ENCODE peak calls at places on chromosome 17, in eight cellular contexts. F, U, Y, S, Z, C, M and O are unnamed samples.

GRCh38 chr17:66526827-66527226 is 224.4 kb downstream of the PRKCA start:
- DNase-seq in F (no peak), U (no peak), Y (no peak), S (no peak), Z (no peak), C (no peak), M (no peak), O (no peak)

GRCh38 chr17:57803026-57803425 is 46.8 kb downstream of the MRPS23 start:
- DNase-seq in F (no peak), U (no peak), Y (no peak), S (no peak), Z (no peak), C (no peak), M (no peak), O (no peak)

GRCh38 chr17:76562734-76563148 is 22.9 kb downstream of the PRCD start:
- DNase-seq in F (no peak), U (no peak), Y (peak; percentile 46), S (no peak), Z (no peak), C (no peak), M (peak; percentile 81), O (no peak)

GRCh38 chr17:1203111-1203966 is 23.6 kb upstream of the ABR start:
- DNase-seq in F (no peak), U (peak; percentile 86), Y (peak; percentile 96), S (peak; percentile 49), Z (peak; percentile 63), C (peak; percentile 81), M (peak; percentile 56), O (no peak)

GRCh38 chr17:28427372-28427771 is 21.4 kb upstream of the SLC46A1 start:
- DNase-seq in F (no peak), U (no peak), Y (no peak), S (no peak), Z (no peak), C (no peak), M (no peak), O (no peak)

GRCh38 chr17:79600071-79600470 is 10.8 kb downstream of the RBFOX3 start:
- DNase-seq in F (no peak), U (no peak), Y (no peak), S (no peak), Z (no peak), C (no peak), M (no peak), O (no peak)

GRCh38 chr17:82367724-82368524 is 3.6 kb upstream of the UTS2R start:
- DNase-seq in F (no peak), U (no peak), Y (peak; percentile 91), S (no peak), Z (no peak), C (no peak), M (peak; percentile 29), O (no peak)

GRCh38 chr17:49132699-49133364 is at the start of gene B4GALNT2:
- DNase-seq in F (no peak), U (peak; percentile 60), Y (no peak), S (no peak), Z (no peak), C (no peak), M (peak; percentile 49), O (no peak)

GRCh38 chr17:17034028-17034427 is 8.2 kb upstream of the MPRIP start:
- DNase-seq in F (no peak), U (no peak), Y (no peak), S (no peak), Z (no peak), C (no peak), M (no peak), O (no peak)

GRCh38 chr17:17032131-17032692 is 10.0 kb upstream of the MPRIP start:
- DNase-seq in F (no peak), U (peak; percentile 69), Y (no peak), S (no peak), Z (peak; percentile 57), C (no peak), M (peak; percentile 95), O (peak; percentile 87)

GRCh38 chr17:17035490-17035889 is 6.8 kb upstream of the MPRIP start:
- DNase-seq in F (no peak), U (no peak), Y (no peak), S (no peak), Z (no peak), C (no peak), M (no peak), O (no peak)

GRCh38 chr17:17034496-17035066 is 7.7 kb upstream of the MPRIP start:
- DNase-seq in F (no peak), U (no peak), Y (no peak), S (no peak), Z (no peak), C (no peak), M (no peak), O (no peak)

DNA sequence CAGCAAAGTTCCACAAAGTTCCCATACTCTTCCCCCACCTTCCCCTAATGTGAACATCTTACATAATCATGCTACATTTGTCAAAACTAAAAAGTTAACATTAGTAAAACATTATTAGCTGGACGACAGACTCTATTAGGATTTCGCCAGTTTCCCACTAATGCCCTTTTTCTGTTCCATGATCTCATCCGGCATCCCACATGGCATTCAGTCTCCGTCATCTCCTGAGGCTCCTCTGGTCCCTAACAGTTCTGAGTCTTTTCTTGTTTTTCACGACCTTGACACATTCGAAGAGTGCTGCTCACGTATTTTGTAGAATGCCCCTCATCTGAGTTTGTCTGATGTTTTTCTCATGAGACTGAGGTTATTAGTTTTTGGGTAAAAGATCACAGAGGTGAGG is 8.8 kb upstream of the MPRIP start:
- DNase-seq in F (no peak), U (no peak), Y (no peak), S (no peak), Z (no peak), C (no peak), M (no peak), O (no peak)
- H3K4me1 ChIP-seq in F (peaks cover 43% of the 10 kb centered on the region), U (peaks cover 37% of the 10 kb centered on the region), Y (peaks cover 29% of the 10 kb centered on the region), S (no peaks in the 10 kb centered on the region), Z (peaks cover 45% of the 10 kb centered on the region), C (peaks cover 20% of the 10 kb centered on the region), M (peaks cover 53% of the 10 kb centered on the region), O (peaks cover 9% of the 10 kb centered on the region)

DNA sequence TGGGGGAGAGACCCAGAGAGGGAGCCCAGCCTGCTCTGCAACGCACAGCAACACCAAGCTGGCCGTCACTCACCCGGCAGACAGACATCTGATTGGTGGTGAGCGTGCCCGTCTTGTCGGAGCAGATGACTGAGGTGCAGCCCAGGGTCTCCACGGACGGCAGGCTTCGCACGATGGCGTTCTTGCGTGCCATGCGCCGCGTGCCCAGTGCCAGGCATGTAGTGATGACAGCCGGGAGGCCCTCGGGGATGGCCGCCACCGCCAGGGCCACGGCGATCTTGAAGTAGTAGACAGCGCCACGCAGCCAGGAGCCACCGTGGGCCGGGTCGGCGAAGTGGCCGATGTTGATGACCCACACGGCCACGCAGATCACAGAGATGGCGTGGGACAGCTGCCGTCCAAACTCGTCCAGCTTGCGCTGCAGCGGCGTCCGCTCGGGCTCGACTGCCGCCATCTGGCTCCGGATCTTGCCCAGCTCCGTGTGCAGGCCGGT is 16.9 kb downstream of the ATP2A3 start:
- DNase-seq in F (no peak), U (no peak), Y (no peak), S (no peak), Z (no peak), C (no peak), M (no peak), O (no peak)
- H3K27ac ChIP-seq in F (no peak overlapping the region), U (no peak overlapping the region), Y (no peak overlapping the region), S (no peak overlapping the region), Z (no peak overlapping the region), C (no peak overlapping the region), M (no peak overlapping the region), O (no peak overlapping the region)

GRCh38 chr17:37821025-37821713 is 76.3 kb upstream of the HNF1B start:
- DNase-seq in F (no peak), U (no peak), Y (no peak), S (no peak), Z (no peak), C (no peak), M (peak; percentile 21), O (no peak)

GRCh38 chr17:37826497-37827115 is 81.7 kb upstream of the HNF1B start:
- DNase-seq in F (no peak), U (no peak), Y (no peak), S (no peak), Z (peak; percentile 36), C (peak; percentile 63), M (no peak), O (no peak)

GRCh38 chr17:37825851-37826250 is 81.0 kb upstream of the HNF1B start:
- DNase-seq in F (no peak), U (no peak), Y (no peak), S (no peak), Z (no peak), C (no peak), M (no peak), O (no peak)

GRCh38 chr17:37827905-37828304 is 83.0 kb upstream of the HNF1B start:
- DNase-seq in F (no peak), U (no peak), Y (no peak), S (no peak), Z (no peak), C (no peak), M (no peak), O (no peak)

DNA sequence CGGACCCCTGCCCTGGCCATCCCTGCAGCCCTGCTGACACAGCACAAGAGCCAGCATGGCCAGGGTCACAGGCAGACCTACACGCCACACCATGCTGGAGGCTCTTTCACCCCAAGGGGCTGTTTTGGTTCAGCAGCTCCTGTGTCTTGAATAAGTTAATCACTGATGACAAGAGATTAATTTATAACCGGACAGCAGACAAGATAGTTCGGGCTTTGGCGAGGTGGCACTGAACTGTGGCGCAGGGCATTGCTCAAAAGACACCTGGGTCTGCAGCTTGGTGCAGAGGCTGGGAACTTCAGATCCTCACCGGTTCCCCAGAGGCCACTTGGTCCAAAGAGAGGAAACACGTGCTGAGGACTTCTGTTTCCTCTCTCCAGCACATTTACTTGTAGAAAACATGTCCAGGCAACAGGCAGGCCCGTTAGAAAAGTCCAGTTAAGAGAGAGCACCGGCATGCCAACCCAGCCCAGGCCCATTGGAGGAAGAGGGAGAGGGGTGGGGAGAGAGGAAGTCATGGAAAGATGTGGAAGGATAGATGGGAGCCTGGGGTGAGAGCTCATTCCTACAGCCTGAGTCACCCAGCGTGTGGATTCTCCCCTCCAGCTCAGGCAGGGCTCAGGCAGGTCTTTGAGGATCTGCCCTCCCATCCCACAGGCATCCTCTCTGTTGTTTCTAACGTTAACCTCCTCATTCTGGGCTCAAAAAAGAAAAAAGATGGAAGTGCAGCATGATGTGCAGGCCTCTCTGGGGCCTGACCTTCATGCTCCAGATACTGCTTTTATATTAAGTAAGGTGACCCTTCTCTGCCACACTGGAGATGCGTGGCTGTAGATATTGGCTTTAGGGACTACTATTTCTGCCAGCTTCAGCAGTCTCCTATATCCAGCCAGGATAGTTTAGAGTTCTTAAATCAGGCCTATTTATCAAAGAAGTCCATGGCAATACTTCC is 80.0 kb upstream of the HNF1B start:
- DNase-seq in F (no peak), U (peak; percentile 67), Y (no peak), S (no peak), Z (no peak), C (no peak), M (peak; percentile 63), O (no peak)
- H3K4me1 ChIP-seq in F (peaks cover 10% of the 10 kb centered on the region), U (no peaks in the 10 kb centered on the region), Y (peaks cover 8% of the 10 kb centered on the region), S (no peaks in the 10 kb centered on the region), Z (peaks cover 20% of the 10 kb centered on the region), C (no peaks in the 10 kb centered on the region), M (peaks cover 17% of the 10 kb centered on the region), O (no peaks in the 10 kb centered on the region)

DNA sequence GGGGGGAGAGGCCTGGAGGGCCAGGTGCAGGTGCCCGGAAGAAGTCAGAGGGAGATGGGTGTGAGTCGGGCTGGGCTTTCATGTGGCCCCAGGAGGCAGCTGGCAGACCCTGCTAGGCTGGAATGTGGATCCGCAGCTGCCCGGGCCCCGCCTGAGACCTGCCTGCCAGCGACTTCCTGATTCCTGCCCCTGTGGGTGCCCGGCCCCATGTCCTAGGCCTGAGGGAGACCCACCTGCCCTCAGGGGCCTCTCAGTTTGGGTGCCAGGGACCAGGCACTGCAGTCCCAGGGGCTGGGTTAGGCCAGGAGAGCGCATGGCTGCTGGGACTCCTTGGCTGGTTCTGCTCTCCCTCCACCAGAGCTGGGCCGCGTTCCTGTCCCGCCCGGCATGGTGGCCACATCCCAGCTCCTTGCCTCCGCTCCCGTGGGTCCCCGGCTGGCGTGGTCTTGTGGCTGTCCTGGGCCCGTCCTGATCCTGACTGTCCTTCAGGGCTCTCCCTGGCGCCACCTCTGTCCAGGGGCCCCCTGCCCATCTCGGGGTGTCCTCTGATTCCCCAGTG is 22.1 kb upstream of the SPNS2 start:
- DNase-seq in F (no peak), U (no peak), Y (no peak), S (no peak), Z (no peak), C (peak; percentile 46), M (no peak), O (no peak)
- H3K27ac ChIP-seq in F (peak overlapping the region; percentile 41), U (peak overlapping the region; percentile 72), Y (no peak overlapping the region), S (no peak overlapping the region), Z (peak overlapping the region; percentile 62), C (no peak overlapping the region), M (no peak overlapping the region), O (no peak overlapping the region)